ENCODE peak calls at places on chromosomes 6 and 20, in four cellular contexts. S is HCT116, N is HepG2, U is H1. G is an unnamed sample.

GRCh38 chr6:149201068-149201655 is 116.3 kb upstream of the TAB2 start:
- DNase-seq in S (no peak), U (no peak), N (no peak), G (no peak)

GRCh38 chr6:149052350-149053106 is 265.0 kb upstream of the TAB2 start:
- DNase-seq in U (no peak), S (no peak), N (no peak), G (no peak)

GRCh38 chr6:23081701-23082100 is 512.3 kb downstream of the HDGFL1 start:
- DNase-seq in N (no peak), U (no peak), S (no peak), G (no peak)

GRCh38 chr20:13934992-13935894 is 55.2 kb downstream of the SEL1L2 start:
- DNase-seq in S (no peak), U (no peak), N (no peak), G (no peak)

GRCh38 chr6:84774174-84775158 is 10.1 kb upstream of the TBX18 start:
- DNase-seq in S (no peak), U (no peak), N (no peak), G (peak)

GRCh38 chr20:10639762-10640556 is 33.8 kb downstream of the JAG1 start:
- DNase-seq in S (no peak), N (no peak), U (no peak), G (no peak)

GRCh38 chr6:147287869-147288271 is 83.7 kb downstream of the STXBP5 start:
- DNase-seq in U (no peak), N (no peak), S (peak), G (no peak)

GRCh38 chr20:58109126-58109880 is 119.2 kb downstream of the ANKRD60 start:
- DNase-seq in S (no peak), U (no peak), N (no peak), G (no peak)

GRCh38 chr20:34989670-34990069 is 34.0 kb downstream of the MYH7B start:
- DNase-seq in N (no peak), S (no peak), U (no peak), G (no peak)

GRCh38 chr20:47810686-47811347 is 25.5 kb upstream of the SULF2 start:
- DNase-seq in N (no peak), S (no peak), U (no peak), G (peak)

GRCh38 chr20:9617940-9618339 is 103.5 kb downstream of the LAMP5 start:
- DNase-seq in U (no peak), N (peak), S (peak), G (peak)

GRCh38 chr6:35392111-35392702 is 49.8 kb downstream of the PPARD start:
- DNase-seq in S (no peak), N (peak), U (no peak), G (no peak)

GRCh38 chr20:58675146-58675584 is 17.4 kb upstream of the NPEPL1 start:
- DNase-seq in S (no peak), N (no peak), U (no peak), G (no peak)

GRCh38 chr6:114151070-114151685 is 180.2 kb upstream of the HDAC2 start:
- DNase-seq in S (no peak), N (no peak), U (no peak), G (no peak)

GRCh38 chr6:34145161-34146020 is 496 bp downstream of the GRM4 start:
- DNase-seq in N (no peak), U (no peak), S (no peak), G (peak)

GRCh38 chr6:142153230-142153629 is 6.2 kb downstream of the VTA1 start:
- DNase-seq in N (no peak), U (no peak), S (no peak), G (no peak)

GRCh38 chr6:117555882-117556498 is 46.3 kb downstream of the GOPC start:
- DNase-seq in S (no peak), U (no peak), N (peak), G (peak)

GRCh38 chr6:1527098-1527497 is 82.6 kb upstream of the FOXC1 start:
- DNase-seq in S (no peak), N (no peak), U (peak), G (peak)

GRCh38 chr6:43256670-43257664 is 13.7 kb downstream of the TTBK1 start:
- DNase-seq in U (no peak), N (no peak), S (no peak), G (no peak)

GRCh38 chr6:3882865-3883264 is 33.7 kb downstream of the FAM50B start:
- DNase-seq in N (no peak), S (no peak), U (no peak), G (no peak)

GRCh38 chr6:164034602-164035140 is 620.2 kb downstream of the QKI start:
- DNase-seq in N (no peak), S (no peak), U (no peak), G (no peak)

GRCh38 chr20:13549451-13549850 is 89.3 kb downstream of the TASP1 start:
- DNase-seq in N (no peak), S (no peak), U (no peak), G (no peak)

GRCh38 chr6:118903134-118903533 is 9.2 kb downstream of the ASF1A start:
- DNase-seq in S (no peak), N (no peak), U (no peak), G (no peak)

GRCh38 chr20:4661191-4661590 is 60.5 kb upstream of the PRND start:
- DNase-seq in U (no peak), N (no peak), S (no peak), G (peak)

GRCh38 chr6:31058128-31058894 is 48.0 kb downstream of the MUC22 start:
- DNase-seq in U (no peak), N (peak), S (peak), G (no peak)

GRCh38 chr20:61370841-61371303 is 118.8 kb downstream of the CDH4 start:
- DNase-seq in U (no peak), S (no peak), N (no peak), G (no peak)

GRCh38 chr20:699811-700338 is 24.3 kb upstream of the SCRT2 start:
- DNase-seq in N (no peak), S (no peak), U (no peak), G (peak)

GRCh38 chr6:26240981-26241770 is 123.8 kb upstream of the BTN3A2 start:
- DNase-seq in U (no peak), N (no peak), S (no peak), G (no peak)

GRCh38 chr20:22805219-22805618 is 220.8 kb upstream of the FOXA2 start:
- DNase-seq in S (no peak), U (no peak), N (peak), G (peak)

GRCh38 chr6:69386431-69386830 is 410.4 kb downstream of the LMBRD1 start:
- DNase-seq in N (no peak), U (no peak), S (no peak), G (no peak)

GRCh38 chr20:17468073-17468840 is 62.9 kb downstream of the BFSP1 start:
- DNase-seq in N (no peak), S (no peak), U (no peak), G (no peak)

GRCh38 chr6:167532410-167533294 is 207.8 kb downstream of the TTLL2 start:
- DNase-seq in S (no peak), N (no peak), U (no peak), G (no peak)

GRCh38 chr20:38268115-38268514 is 7.6 kb upstream of the KIAA1755 start:
- DNase-seq in S (no peak), N (no peak), U (no peak), G (no peak)

GRCh38 chr6:118859517-118860064 is 34.4 kb upstream of the ASF1A start:
- DNase-seq in N (no peak), S (no peak), U (no peak), G (no peak)

GRCh38 chr6:130575557-130575956 is 209.7 kb downstream of the TMEM200A start:
- DNase-seq in U (no peak), N (no peak), S (no peak), G (no peak)

GRCh38 chr20:61560361-61560853 is 308.3 kb downstream of the CDH4 start:
- DNase-seq in N (no peak), S (no peak), U (peak), G (peak)

GRCh38 chr6:31877125-31877650 is 1.6 kb downstream of the SLC44A4 start:
- DNase-seq in N (no peak), S (no peak), U (no peak), G (no peak)

GRCh38 chr6:163782436-163783003 is 368.0 kb downstream of the QKI start:
- DNase-seq in S (no peak), N (no peak), U (no peak), G (peak)

GRCh38 chr6:33252758-33253157 is 18.9 kb downstream of the VPS52 start:
- DNase-seq in U (no peak), S (no peak), N (no peak), G (no peak)

GRCh38 chr6:14771026-14771425 is 474.8 kb upstream of the JARID2 start:
- DNase-seq in N (no peak), U (no peak), S (no peak), G (no peak)
- TF ChIP-seq ATF3 in N (no peak), U (no peak), S (no peak), G (no peak)

GRCh38 chr6:126748141-126748540 is 370.3 kb upstream of the RSPO3 start:
- DNase-seq in U (no peak), N (no peak), S (no peak), G (no peak)
- TF ChIP-seq ATF3 in U (no peak), N (no peak), S (no peak), G (no peak)

GRCh38 chr6:105482956-105483355 is 80.1 kb upstream of the PREP start:
- DNase-seq in S (no peak), N (no peak), U (no peak), G (no peak)

GRCh38 chr6:105485456-105485855 is 82.6 kb upstream of the PREP start:
- DNase-seq in N (no peak), S (no peak), U (no peak), G (no peak)

GRCh38 chr6:105482227-105482839 is 79.5 kb upstream of the PREP start:
- DNase-seq in S (no peak), U (no peak), N (no peak), G (no peak)

GRCh38 chr6:105484238-105485161 is 81.6 kb upstream of the PREP start:
- DNase-seq in S (peak), U (no peak), N (peak), G (no peak)

DNA sequence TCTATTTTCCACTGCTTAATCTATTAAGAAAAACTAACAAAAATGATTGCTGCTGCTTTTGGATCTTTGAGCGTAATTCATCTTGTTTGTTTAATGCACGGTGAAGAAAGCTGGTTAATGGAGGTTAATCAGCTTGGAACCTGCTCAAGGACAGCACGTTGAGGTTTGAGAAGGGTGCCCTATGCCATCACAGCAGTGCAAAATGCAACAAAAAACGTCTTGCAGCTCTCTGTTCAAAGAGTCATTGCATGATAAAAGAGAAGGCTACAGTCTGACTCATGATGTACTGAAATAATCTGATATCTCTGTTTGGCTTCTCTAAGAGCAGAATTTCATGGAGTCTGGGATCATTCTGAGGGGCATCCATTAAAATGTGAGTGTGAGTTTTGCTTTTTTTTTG is 80.6 kb upstream of the PREP start:
- DNase-seq in U (no peak), N (no peak), S (no peak), G (no peak)
- TF ChIP-seq ATF3 in U (no peak), N (no peak), S (no peak), G (no peak)

DNA sequence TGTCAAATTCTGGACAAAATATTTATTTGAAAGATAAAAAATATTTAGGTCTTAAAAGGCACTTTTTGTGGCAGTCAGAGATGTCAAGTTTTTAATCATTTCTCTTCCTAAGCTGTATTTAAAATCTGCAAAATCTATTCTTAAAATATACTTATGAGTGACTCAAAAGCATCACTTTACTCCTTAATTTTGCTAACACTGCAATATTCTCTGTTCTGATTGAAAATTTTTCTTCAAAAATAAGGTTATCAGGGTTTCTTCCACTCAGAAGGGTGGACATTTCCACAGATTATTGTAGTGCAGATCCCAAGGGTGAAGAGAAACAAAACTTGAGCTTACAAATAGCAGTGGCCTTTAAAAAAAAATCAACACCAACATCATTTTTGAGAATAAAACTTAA is 27.5 kb downstream of the PLEKHG1 start:
- DNase-seq in U (no peak), S (no peak), N (no peak), G (no peak)
- TF ChIP-seq ATF3 in U (no peak), S (no peak), N (no peak), G (no peak)

GRCh38 chr6:128632131-128632530 is 111.7 kb upstream of the PTPRK start:
- DNase-seq in S (no peak), U (no peak), N (peak), G (no peak)

GRCh38 chr6:128635219-128635618 is 114.8 kb upstream of the PTPRK start:
- DNase-seq in N (no peak), S (no peak), U (no peak), G (no peak)

GRCh38 chr6:128630213-128630612 is 109.8 kb upstream of the PTPRK start:
- DNase-seq in U (no peak), N (no peak), S (no peak), G (no peak)

GRCh38 chr6:128631031-128631430 is 110.6 kb upstream of the PTPRK start:
- DNase-seq in N (no peak), S (no peak), U (no peak), G (no peak)
- TF ChIP-seq ATF3 in N (no peak), S (no peak), U (no peak), G (no peak)

GRCh38 chr6:46465294-46466165 is 25.7 kb downstream of the RCAN2 start:
- DNase-seq in S (no peak), U (no peak), N (no peak), G (no peak)
- TF ChIP-seq ATF3 in S (no peak), U (no peak), N (no peak), G (no peak)

GRCh38 chr6:41408576-41408975 is 73.2 kb downstream of the NCR2 start:
- DNase-seq in N (no peak), S (no peak), U (no peak), G (peak)
- TF ChIP-seq ATF3 in N (no peak), S (no peak), U (no peak), G (no peak)